ENCODE peak calls at places on chromosomes 11 and 22, in four cellular contexts. Q is retinal pigment epithelial cell, T is lower lobe of right lung, N is GM06990. L is an unnamed sample.

GRCh38 chr11:134069426-134069921 is 602 bp downstream of the JAM3 start:
- DNase-seq in Q (no peak), T (no peak), N (no peak), L (no peak)

GRCh38 chr11:11345099-11345498 is 8.0 kb downstream of the CSNK2A3 start:
- DNase-seq in Q (no peak), T (peak; percentile 80), N (no peak), L (no peak)

GRCh38 chr11:89529619-89530018 is 38.4 kb upstream of the NOX4 start:
- DNase-seq in Q (no peak), T (no peak), N (no peak), L (no peak)

GRCh38 chr22:42078469-42079318 is 806 bp upstream of the SMDT1 start:
- DNase-seq in Q (no peak), T (peak; percentile 60), N (no peak), L (no peak)

GRCh38 chr11:95556342-95557151 is 233.0 kb downstream of the FAM76B start:
- DNase-seq in Q (no peak), T (no peak), N (peak; percentile 59), L (peak; percentile 75)

GRCh38 chr22:17110791-17111550 is 10.2 kb downstream of the TMEM121B start:
- DNase-seq in Q (no peak), T (no peak), N (no peak), L (no peak)

GRCh38 chr11:7019500-7020182 is 505 bp downstream of the ZNF214 start:
- DNase-seq in Q (no peak), T (peak; percentile 51), N (no peak), L (no peak)

GRCh38 chr11:6442441-6442840 is 1.7 kb upstream of the HPX start:
- DNase-seq in Q (no peak), T (no peak), N (no peak), L (no peak)

GRCh38 chr11:17531071-17531817 is 13.0 kb downstream of the USH1C start:
- DNase-seq in Q (no peak), T (no peak), N (no peak), L (no peak)

GRCh38 chr22:29716814-29717213 is 3.0 kb upstream of the CABP7 start:
- DNase-seq in Q (no peak), T (peak; percentile 67), N (no peak), L (no peak)

GRCh38 chr11:81203876-81204275 is 1529.8 kb downstream of the FAM181B start:
- DNase-seq in Q (no peak), T (no peak), N (no peak), L (no peak)

GRCh38 chr11:104624021-104624420 is 274.2 kb downstream of the CASP12 start:
- DNase-seq in Q (no peak), T (no peak), N (no peak), L (no peak)

GRCh38 chr22:28728002-28728401 is 13.6 kb downstream of the CHEK2 start:
- DNase-seq in Q (no peak), T (no peak), N (no peak), L (no peak)

GRCh38 chr11:121416909-121417567 is 35.1 kb upstream of the SORL1 start:
- DNase-seq in Q (no peak), T (peak; percentile 90), N (peak; percentile 67), L (no peak)

GRCh38 chr11:19864141-19865120 is 151.8 kb downstream of the NAV2 start:
- DNase-seq in Q (peak; percentile 42), T (no peak), N (no peak), L (no peak)

GRCh38 chr22:42340695-42341383 is 70.4 kb upstream of the TCF20 start:
- DNase-seq in Q (no peak), T (no peak), N (no peak), L (no peak)

GRCh38 chr11:117523680-117524079 is 196.0 kb downstream of the CEP164 start:
- DNase-seq in Q (no peak), T (no peak), N (no peak), L (no peak)

GRCh38 chr11:1449516-1450270 is 36.9 kb downstream of the MOB2 start:
- DNase-seq in Q (no peak), T (no peak), N (no peak), L (no peak)

GRCh38 chr11:83671295-83671694 is 385.1 kb upstream of the CCDC90B start:
- DNase-seq in Q (no peak), T (no peak), N (no peak), L (no peak)

GRCh38 chr11:23021287-23021863 is 161.1 kb upstream of the CCDC179 start:
- DNase-seq in Q (peak; percentile 6), T (no peak), N (no peak), L (no peak)

GRCh38 chr11:121152764-121153163 is 51.7 kb downstream of the TECTA start:
- DNase-seq in Q (no peak), T (no peak), N (no peak), L (no peak)

GRCh38 chr11:132123449-132123848 is 753.0 kb downstream of the NTM start:
- DNase-seq in Q (no peak), T (no peak), N (no peak), L (no peak)

GRCh38 chr11:132125855-132126841 is 755.7 kb downstream of the NTM start:
- DNase-seq in Q (no peak), T (no peak), N (no peak), L (no peak)

GRCh38 chr11:132122701-132123100 is 752.3 kb downstream of the NTM start:
- DNase-seq in Q (no peak), T (no peak), N (no peak), L (no peak)

GRCh38 chr11:132126973-132127900 is 756.8 kb downstream of the NTM start:
- DNase-seq in Q (peak; percentile 58), T (no peak), N (no peak), L (no peak)

DNA sequence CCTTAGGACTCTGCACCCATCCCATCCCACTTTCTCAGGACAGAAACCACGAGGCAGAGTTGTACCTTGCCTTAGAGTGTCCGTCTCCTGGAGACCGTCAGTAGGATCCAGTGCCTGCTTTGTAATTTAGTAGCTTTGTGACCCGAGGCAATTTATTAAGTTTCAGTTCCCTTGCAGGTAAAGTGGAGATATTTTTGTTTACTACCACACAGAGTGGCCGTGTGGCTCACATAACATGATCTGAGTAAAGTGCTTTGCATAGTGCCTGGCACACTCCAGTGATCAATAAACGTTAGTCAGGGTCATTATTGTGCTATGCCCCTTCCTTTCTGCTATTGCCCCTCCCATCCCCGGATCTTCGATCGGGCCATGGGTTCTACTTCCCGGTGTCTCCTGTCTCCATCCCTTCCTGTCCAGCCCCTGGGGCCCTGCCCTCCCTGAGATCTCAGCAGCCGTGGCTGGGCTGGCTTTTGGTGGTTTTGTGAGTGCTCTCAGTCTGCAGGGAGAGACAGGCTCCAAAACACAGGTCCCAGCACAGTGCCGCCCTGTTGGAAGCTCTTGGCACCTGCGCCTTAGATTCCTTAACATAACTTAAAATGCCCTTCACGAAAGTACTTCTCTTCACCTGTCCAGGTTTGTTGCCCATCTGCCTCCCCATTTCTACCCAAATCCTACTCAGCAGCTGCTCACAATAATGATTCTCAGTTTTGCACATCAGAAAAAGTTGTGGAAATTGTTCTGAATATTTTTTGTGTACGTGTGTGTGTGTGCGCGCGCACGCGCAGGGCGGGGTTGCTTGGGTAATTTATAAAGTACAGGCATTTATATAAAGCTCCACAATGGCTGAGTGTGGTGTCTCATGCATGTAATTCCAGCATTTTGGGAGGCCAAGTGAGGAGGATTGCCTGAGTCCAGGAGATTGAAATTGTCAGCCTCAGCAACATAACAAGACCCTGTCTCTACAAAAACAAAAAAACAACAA is 753.7 kb downstream of the NTM start:
- DNase-seq in Q (no peak), T (no peak), N (peak; percentile 25), L (peak; percentile 15)
- H3K4me3 ChIP-seq in Q (no peak overlapping the region), T (no peak overlapping the region), N (no peak overlapping the region), L (no peak overlapping the region)

GRCh38 chr11:36055356-36055755 is 111.5 kb downstream of the LDLRAD3 start:
- DNase-seq in Q (no peak), T (no peak), N (no peak), L (no peak)

GRCh38 chr11:36054628-36055027 is 110.8 kb downstream of the LDLRAD3 start:
- DNase-seq in Q (no peak), T (no peak), N (no peak), L (no peak)

GRCh38 chr11:36053901-36054300 is 110.0 kb downstream of the LDLRAD3 start:
- DNase-seq in Q (no peak), T (no peak), N (no peak), L (no peak)

GRCh38 chr11:36057372-36058045 is 113.6 kb downstream of the LDLRAD3 start:
- DNase-seq in Q (no peak), T (no peak), N (no peak), L (no peak)

DNA sequence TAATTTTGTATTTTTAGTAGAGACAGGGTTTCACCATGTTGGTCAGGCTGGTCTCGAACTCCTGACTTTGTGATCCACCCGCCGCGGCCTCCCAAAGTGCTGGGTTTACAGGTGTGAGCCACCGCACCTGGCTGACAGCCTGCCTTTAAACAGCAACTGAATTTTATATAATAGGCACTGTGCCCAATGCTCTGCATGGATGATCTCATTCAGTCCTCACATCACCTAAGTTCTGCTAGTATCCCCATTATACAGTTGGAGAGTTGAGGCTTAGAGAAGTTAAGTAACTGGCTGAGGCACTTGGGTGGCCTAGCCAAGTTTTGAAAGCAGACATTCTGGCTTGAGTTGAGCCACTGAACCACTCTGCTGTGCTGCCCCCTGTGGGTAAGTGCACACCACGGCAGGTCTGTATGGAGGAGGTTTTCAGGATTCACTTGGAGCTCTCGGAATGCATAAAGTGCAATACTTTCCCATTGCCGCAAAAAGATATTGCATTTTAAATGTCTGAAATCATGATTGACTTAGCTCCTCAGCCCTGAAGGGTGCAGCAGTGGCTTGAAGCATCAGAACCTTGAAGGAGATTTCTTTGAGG is 112.4 kb downstream of the LDLRAD3 start:
- DNase-seq in Q (no peak), T (no peak), N (no peak), L (no peak)
- TF ChIP-seq CTCF in Q (peak; percentile 70), T (peak; percentile 44), N (peak; percentile 67), L (peak; percentile 59)

DNA sequence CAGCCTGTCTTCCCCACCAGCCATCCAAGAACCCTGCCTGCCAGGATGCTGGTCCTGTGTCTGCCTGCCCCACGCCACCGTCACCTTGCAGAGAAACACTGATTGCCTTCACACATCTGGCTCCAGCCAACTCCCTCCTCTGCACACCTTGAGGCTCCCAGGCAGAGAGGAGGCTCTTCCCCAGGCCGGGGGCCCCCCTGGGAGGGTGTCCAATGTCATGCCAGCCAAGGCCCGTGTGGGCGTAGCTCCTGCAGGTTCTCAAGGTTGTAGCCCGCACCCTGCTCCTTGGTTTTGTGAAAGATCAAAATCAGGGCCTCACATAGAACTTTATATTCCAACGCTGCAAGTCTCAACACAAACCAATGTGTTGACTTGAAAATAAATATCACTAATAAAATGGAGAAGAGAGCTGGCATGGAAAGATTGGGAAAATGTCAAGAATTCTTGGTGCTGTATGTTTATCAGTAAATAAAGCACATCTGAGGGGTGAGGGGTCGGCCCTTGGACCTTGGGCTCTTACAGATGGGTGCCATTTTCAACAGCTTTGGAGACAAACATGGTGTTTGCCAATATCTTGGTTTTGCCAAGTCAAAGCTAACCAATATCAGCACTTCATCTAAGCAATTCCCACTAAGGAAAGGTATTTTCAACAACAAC is 6.7 kb upstream of the PPARA start:
- DNase-seq in Q (no peak), T (no peak), N (no peak), L (no peak)
- H3K4me3 ChIP-seq in Q (no peak overlapping the region), T (no peak overlapping the region), N (no peak overlapping the region), L (no peak overlapping the region)

DNA sequence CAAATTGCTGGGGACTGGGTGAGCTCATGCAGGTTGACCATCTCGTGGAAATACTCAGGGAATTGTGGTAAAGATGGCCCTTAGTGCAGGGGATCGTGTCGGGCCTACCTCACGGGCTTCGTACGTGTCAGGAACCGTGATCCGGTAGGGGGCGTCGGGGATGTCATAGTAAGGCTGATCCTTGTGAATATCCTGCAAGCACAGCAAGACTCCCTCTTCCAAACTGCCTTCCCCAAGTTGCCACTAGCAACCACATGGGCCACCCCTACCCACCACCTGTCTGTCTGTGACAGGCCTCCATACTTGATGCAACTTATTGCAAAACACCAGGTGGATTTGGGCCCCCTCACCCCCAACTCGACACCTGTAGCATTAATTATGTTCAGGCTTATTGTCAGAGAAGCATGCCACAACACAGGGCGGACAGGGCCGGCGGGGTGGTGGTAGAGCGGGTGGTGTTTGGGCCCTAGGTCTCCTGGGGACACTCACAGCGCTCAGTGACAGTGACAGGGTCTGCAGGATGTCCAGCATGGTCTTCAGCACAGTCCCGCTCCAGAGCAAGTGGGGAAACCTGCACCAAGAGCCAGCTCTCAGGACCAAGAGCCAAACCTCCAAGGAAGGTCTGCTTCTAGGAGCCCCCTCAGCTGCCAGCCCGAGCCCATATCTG is 22.6 kb upstream of the SERPIND1 start:
- DNase-seq in Q (no peak), T (no peak), N (no peak), L (no peak)
- TF ChIP-seq CTCF in Q (peak; percentile 16), T (no peak), N (no peak), L (no peak)